ENCODE peak calls at places on chromosome 21, in seven cellular contexts. One of them, this sample, is unnamed. For H3K27me3, the result is how much of the 10 kb centered on the place peaks cover.

GRCh38 chr21:41966341-41966833 is 12.6 kb upstream of the C2CD2 start:
- DNase-seq in K562: no peak
- DNase-seq in mammary epithelial cell: no peak
- DNase-seq in fibroblast of lung: no peak
- DNase-seq in H9: no peak
- DNase-seq in astrocyte: peak
- DNase-seq in IMR-90: peak
- DNase-seq in this sample: peak

GRCh38 chr21:28160378-28160777 is 832.3 kb downstream of the LTN1 start:
- DNase-seq in mammary epithelial cell: no peak
- DNase-seq in astrocyte: no peak
- DNase-seq in IMR-90: no peak
- DNase-seq in K562: no peak
- DNase-seq in fibroblast of lung: no peak
- DNase-seq in H9: no peak
- DNase-seq in this sample: peak

GRCh38 chr21:44337941-44338895 is 972 bp downstream of the CFAP410 start:
- DNase-seq in H9: peak
- DNase-seq in fibroblast of lung: peak
- DNase-seq in mammary epithelial cell: peak
- DNase-seq in astrocyte: peak
- DNase-seq in IMR-90: peak
- DNase-seq in K562: peak
- DNase-seq in this sample: peak

GRCh38 chr21:16323586-16323985 is 593.8 kb downstream of the USP25 start:
- DNase-seq in mammary epithelial cell: no peak
- DNase-seq in IMR-90: peak
- DNase-seq in fibroblast of lung: peak
- DNase-seq in H9: no peak
- DNase-seq in K562: no peak
- DNase-seq in astrocyte: peak
- DNase-seq in this sample: no peak

GRCh38 chr21:44426663-44427191 is 28.6 kb upstream of the LRRC3 start:
- DNase-seq in K562: no peak
- DNase-seq in astrocyte: no peak
- DNase-seq in H9: peak
- DNase-seq in mammary epithelial cell: no peak
- DNase-seq in IMR-90: no peak
- DNase-seq in fibroblast of lung: no peak
- DNase-seq in this sample: peak

GRCh38 chr21:39664586-39664985 is 51.8 kb downstream of the B3GALT5 start:
- DNase-seq in mammary epithelial cell: no peak
- DNase-seq in H9: no peak
- DNase-seq in K562: no peak
- DNase-seq in IMR-90: no peak
- DNase-seq in astrocyte: no peak
- DNase-seq in fibroblast of lung: no peak
- DNase-seq in this sample: no peak

GRCh38 chr21:27219068-27219467 is 252.2 kb upstream of the ADAMTS5 start:
- DNase-seq in mammary epithelial cell: peak
- DNase-seq in fibroblast of lung: peak
- DNase-seq in K562: no peak
- DNase-seq in H9: no peak
- DNase-seq in astrocyte: peak
- DNase-seq in IMR-90: peak
- DNase-seq in this sample: no peak

GRCh38 chr21:17931080-17931479 is 111.9 kb upstream of the C21orf91 start:
- DNase-seq in IMR-90: no peak
- DNase-seq in fibroblast of lung: no peak
- DNase-seq in mammary epithelial cell: no peak
- DNase-seq in K562: peak
- DNase-seq in astrocyte: no peak
- DNase-seq in H9: no peak
- DNase-seq in this sample: no peak

GRCh38 chr21:38960251-38960650 is 154.5 kb downstream of the ETS2 start:
- DNase-seq in H9: no peak
- DNase-seq in mammary epithelial cell: no peak
- DNase-seq in K562: no peak
- DNase-seq in astrocyte: no peak
- DNase-seq in fibroblast of lung: no peak
- DNase-seq in IMR-90: no peak
- DNase-seq in this sample: no peak

GRCh38 chr21:31187499-31187898 is 149.2 kb upstream of the KRTAP19-8 start:
- DNase-seq in fibroblast of lung: no peak
- DNase-seq in mammary epithelial cell: no peak
- DNase-seq in astrocyte: no peak
- DNase-seq in IMR-90: no peak
- DNase-seq in H9: no peak
- DNase-seq in K562: no peak
- DNase-seq in this sample: no peak

GRCh38 chr21:42140196-42140934 is 69.2 kb downstream of the UMODL1 start:
- DNase-seq in fibroblast of lung: no peak
- DNase-seq in K562: peak
- DNase-seq in IMR-90: no peak
- DNase-seq in mammary epithelial cell: no peak
- DNase-seq in astrocyte: no peak
- DNase-seq in H9: no peak
- DNase-seq in this sample: peak

GRCh38 chr21:31343680-31344480 is at the start of gene TIAM1:
- DNase-seq in fibroblast of lung: peak
- DNase-seq in astrocyte: peak
- DNase-seq in K562: no peak
- DNase-seq in mammary epithelial cell: peak
- DNase-seq in H9: peak
- DNase-seq in IMR-90: peak
- DNase-seq in this sample: peak

GRCh38 chr21:25809013-25809412 is 74.2 kb downstream of the GABPA start:
- DNase-seq in IMR-90: peak
- DNase-seq in fibroblast of lung: peak
- DNase-seq in astrocyte: no peak
- DNase-seq in mammary epithelial cell: peak
- DNase-seq in K562: no peak
- DNase-seq in H9: no peak
- DNase-seq in this sample: peak

GRCh38 chr21:41396452-41397107 is 29.5 kb upstream of the MX1 start:
- DNase-seq in mammary epithelial cell: peak
- DNase-seq in H9: peak
- DNase-seq in K562: no peak
- DNase-seq in IMR-90: no peak
- DNase-seq in fibroblast of lung: no peak
- DNase-seq in astrocyte: no peak
- DNase-seq in this sample: no peak

GRCh38 chr21:39387461-39388037 is 38.7 kb upstream of the HMGN1 start:
- DNase-seq in mammary epithelial cell: peak
- DNase-seq in K562: peak
- DNase-seq in astrocyte: peak
- DNase-seq in fibroblast of lung: peak
- DNase-seq in H9: peak
- DNase-seq in IMR-90: peak
- DNase-seq in this sample: peak

GRCh38 chr21:41876396-41876795 is 2.7 kb downstream of the PRDM15 start:
- DNase-seq in fibroblast of lung: no peak
- DNase-seq in H9: no peak
- DNase-seq in mammary epithelial cell: no peak
- DNase-seq in astrocyte: no peak
- DNase-seq in K562: no peak
- DNase-seq in IMR-90: no peak
- DNase-seq in this sample: no peak

GRCh38 chr21:42532466-42533181 is 19.0 kb downstream of the SLC37A1 start:
- DNase-seq in astrocyte: no peak
- DNase-seq in mammary epithelial cell: no peak
- DNase-seq in K562: no peak
- DNase-seq in H9: peak
- DNase-seq in fibroblast of lung: peak
- DNase-seq in IMR-90: peak
- DNase-seq in this sample: no peak

GRCh38 chr21:38831526-38832467 is 26.1 kb downstream of the ETS2 start:
- DNase-seq in K562: peak
- DNase-seq in IMR-90: peak
- DNase-seq in astrocyte: peak
- DNase-seq in mammary epithelial cell: peak
- DNase-seq in fibroblast of lung: peak
- DNase-seq in H9: no peak
- DNase-seq in this sample: peak

GRCh38 chr21:41815652-41816582 is 49.1 kb upstream of the RIPK4 start:
- DNase-seq in astrocyte: no peak
- DNase-seq in fibroblast of lung: no peak
- DNase-seq in K562: no peak
- DNase-seq in IMR-90: no peak
- DNase-seq in mammary epithelial cell: no peak
- DNase-seq in H9: no peak
- DNase-seq in this sample: peak

GRCh38 chr21:41251961-41252642 is 64.5 kb upstream of the FAM3B start:
- DNase-seq in K562: no peak
- DNase-seq in IMR-90: peak
- DNase-seq in astrocyte: peak
- DNase-seq in fibroblast of lung: peak
- DNase-seq in H9: no peak
- DNase-seq in mammary epithelial cell: peak
- DNase-seq in this sample: peak

GRCh38 chr21:16492356-16492755 is 762.6 kb downstream of the USP25 start:
- DNase-seq in IMR-90: no peak
- DNase-seq in astrocyte: no peak
- DNase-seq in K562: no peak
- DNase-seq in H9: no peak
- DNase-seq in mammary epithelial cell: no peak
- DNase-seq in fibroblast of lung: no peak
- DNase-seq in this sample: no peak

GRCh38 chr21:26954591-26955214 is 12.2 kb downstream of the ADAMTS5 start:
- DNase-seq in H9: no peak
- DNase-seq in fibroblast of lung: no peak
- DNase-seq in IMR-90: no peak
- DNase-seq in astrocyte: no peak
- DNase-seq in K562: no peak
- DNase-seq in mammary epithelial cell: no peak
- DNase-seq in this sample: no peak

GRCh38 chr21:45555557-45556301 is 13.5 kb upstream of the SLC19A1 start:
- DNase-seq in mammary epithelial cell: peak
- DNase-seq in fibroblast of lung: peak
- DNase-seq in astrocyte: peak
- DNase-seq in IMR-90: peak
- DNase-seq in H9: peak
- DNase-seq in K562: peak
- DNase-seq in this sample: peak

GRCh38 chr21:45556645-45557601 is 14.7 kb upstream of the SLC19A1 start:
- DNase-seq in IMR-90: no peak
- DNase-seq in astrocyte: no peak
- DNase-seq in H9: peak
- DNase-seq in K562: peak
- DNase-seq in fibroblast of lung: no peak
- DNase-seq in mammary epithelial cell: no peak
- DNase-seq in this sample: peak

GRCh38 chr21:45556302-45556644 is 14.0 kb upstream of the SLC19A1 start:
- DNase-seq in fibroblast of lung: no peak
- DNase-seq in IMR-90: no peak
- DNase-seq in astrocyte: no peak
- DNase-seq in H9: peak
- DNase-seq in mammary epithelial cell: no peak
- DNase-seq in K562: no peak
- DNase-seq in this sample: no peak

GRCh38 chr21:45554477-45555175 is 12.4 kb upstream of the SLC19A1 start:
- DNase-seq in IMR-90: peak
- DNase-seq in K562: peak
- DNase-seq in mammary epithelial cell: peak
- DNase-seq in astrocyte: no peak
- DNase-seq in fibroblast of lung: peak
- DNase-seq in H9: peak
- DNase-seq in this sample: peak

DNA sequence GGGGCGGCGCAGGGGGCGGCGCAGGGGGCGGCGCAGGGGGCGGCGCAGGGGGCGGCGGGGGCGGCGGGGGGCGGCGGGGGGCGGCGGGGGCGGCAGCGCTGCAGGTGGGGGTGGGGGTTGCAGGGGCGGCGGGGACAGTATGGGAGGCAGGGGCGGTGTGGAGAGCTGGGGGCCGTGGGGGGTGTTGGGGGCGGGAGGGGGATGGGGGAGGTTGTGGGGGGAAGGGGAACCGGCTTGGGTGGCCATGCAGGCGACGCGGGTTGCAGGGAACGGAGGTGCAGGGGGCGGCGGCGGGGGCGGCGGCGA is 13.0 kb upstream of the SLC19A1 start:
- DNase-seq in astrocyte: no peak
- DNase-seq in fibroblast of lung: no peak
- DNase-seq in IMR-90: peak
- DNase-seq in H9: no peak
- DNase-seq in mammary epithelial cell: no peak
- DNase-seq in K562: no peak
- DNase-seq in this sample: no peak
- H3K27ac ChIP-seq in astrocyte: no peak
- H3K27ac ChIP-seq in fibroblast of lung: no peak
- H3K27ac ChIP-seq in IMR-90: no peak
- H3K27ac ChIP-seq in H9: no peak
- H3K27ac ChIP-seq in mammary epithelial cell: no peak
- H3K27ac ChIP-seq in K562: peak
- H3K27ac ChIP-seq in this sample: no peak

DNA sequence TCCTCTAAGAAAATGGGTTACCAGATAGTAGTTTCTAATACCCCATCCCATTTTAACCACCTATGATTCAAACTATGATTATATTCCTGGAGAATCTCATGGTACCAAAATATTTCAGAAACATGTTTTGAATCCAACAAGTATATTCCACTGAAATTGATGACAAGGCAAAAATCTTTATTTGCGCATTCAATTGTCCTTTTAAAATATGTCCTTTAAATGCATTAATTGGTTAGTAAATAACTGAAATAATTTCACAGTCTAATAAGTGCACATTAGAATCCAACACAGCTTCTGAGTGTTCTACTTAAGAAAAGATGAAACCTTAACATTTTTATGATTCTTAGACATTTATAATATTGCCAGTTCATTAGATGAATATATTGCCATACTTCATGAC is 356.6 kb downstream of the SETD4 start:
- DNase-seq in mammary epithelial cell: no peak
- DNase-seq in H9: no peak
- DNase-seq in fibroblast of lung: no peak
- DNase-seq in K562: no peak
- DNase-seq in IMR-90: no peak
- DNase-seq in astrocyte: no peak
- DNase-seq in this sample: peak
- H3K27me3 ChIP-seq in mammary epithelial cell: under half
- H3K27me3 ChIP-seq in H9: under half
- H3K27me3 ChIP-seq in fibroblast of lung: under half
- H3K27me3 ChIP-seq in K562: under half
- H3K27me3 ChIP-seq in IMR-90: under half
- H3K27me3 ChIP-seq in astrocyte: under half
- H3K27me3 ChIP-seq in this sample: under half

GRCh38 chr21:35470522-35470921 is 421.4 kb upstream of the RUNX1 start:
- DNase-seq in fibroblast of lung: no peak
- DNase-seq in mammary epithelial cell: no peak
- DNase-seq in H9: peak
- DNase-seq in K562: peak
- DNase-seq in astrocyte: no peak
- DNase-seq in IMR-90: no peak
- DNase-seq in this sample: no peak
- H3K4me2 ChIP-seq in fibroblast of lung: no peak
- H3K4me2 ChIP-seq in mammary epithelial cell: no peak
- H3K4me2 ChIP-seq in H9: peak
- H3K4me2 ChIP-seq in K562: peak
- H3K4me2 ChIP-seq in astrocyte: no peak
- H3K4me2 ChIP-seq in IMR-90: no peak
- H3K4me2 ChIP-seq in this sample: no peak

GRCh38 chr21:37350472-37350871 is 16.1 kb upstream of the DYRK1A start:
- DNase-seq in H9: no peak
- DNase-seq in astrocyte: no peak
- DNase-seq in fibroblast of lung: no peak
- DNase-seq in IMR-90: no peak
- DNase-seq in K562: no peak
- DNase-seq in mammary epithelial cell: no peak
- DNase-seq in this sample: no peak
- H3K27ac ChIP-seq in H9: no peak
- H3K27ac ChIP-seq in astrocyte: no peak
- H3K27ac ChIP-seq in fibroblast of lung: no peak
- H3K27ac ChIP-seq in IMR-90: no peak
- H3K27ac ChIP-seq in K562: no peak
- H3K27ac ChIP-seq in mammary epithelial cell: no peak
- H3K27ac ChIP-seq in this sample: no peak